ENCODE peak calls at places on chromosomes 6 and 20, in ten cellular contexts. V is HCT116, K is DND-41, B is hepatocyte, G is GM23338, N is mammary epithelial cell, A is IMR-90, X is H9, J is H1, I is astrocyte. Q is an unnamed sample.

GRCh38 chr20:17611540-17612286 is 41.8 kb downstream of the DSTN start:
- DNase-seq in G (peak; percentile 73), N (peak; percentile 70), X (peak; percentile 67), K (no peak), I (no peak), V (peak; percentile 6), J (no peak), B (peak; percentile 68), A (no peak), Q (peak; percentile 54)

GRCh38 chr6:153858529-153858928 is 180.5 kb upstream of the OPRM1 start:
- DNase-seq in B (no peak), X (no peak), G (no peak), V (no peak), J (no peak), A (no peak), K (no peak), I (no peak), N (no peak), Q (no peak)

GRCh38 chr20:41142914-41143313 is 5.6 kb downstream of the PLCG1 start:
- DNase-seq in N (no peak), G (no peak), I (no peak), B (no peak), K (peak; percentile 68), A (no peak), V (no peak), J (no peak), X (no peak), Q (no peak)

GRCh38 chr6:84428300-84428907 is 201.0 kb upstream of the CEP162 start:
- DNase-seq in V (peak; percentile 44), I (peak; percentile 26), B (peak; percentile 76), K (peak; percentile 64), G (peak; percentile 78), J (no peak), X (peak; percentile 45), N (peak; percentile 24), A (peak; percentile 45), Q (peak; percentile 20)

GRCh38 chr20:17504326-17504897 is 26.8 kb downstream of the BFSP1 start:
- DNase-seq in B (no peak), J (no peak), K (no peak), I (no peak), G (peak; percentile 30), V (no peak), N (no peak), A (no peak), X (peak; percentile 51), Q (no peak)

GRCh38 chr6:34656378-34657036 is 40.1 kb downstream of the ILRUN start:
- DNase-seq in J (no peak), G (no peak), X (no peak), V (no peak), B (peak; percentile 31), A (peak; percentile 90), N (peak; percentile 30), I (peak; percentile 73), K (peak; percentile 59), Q (peak; percentile 21)

GRCh38 chr6:134447883-134448387 is 130.0 kb upstream of the SGK1 start:
- DNase-seq in X (no peak), N (peak; percentile 97), B (no peak), G (no peak), V (no peak), A (peak; percentile 98), K (no peak), I (peak; percentile 95), J (no peak), Q (peak; percentile 52)

GRCh38 chr6:109172096-109172495 is 76.8 kb downstream of the CEP57L1 start:
- DNase-seq in K (no peak), A (no peak), V (no peak), N (no peak), X (no peak), G (no peak), B (peak; percentile 19), J (no peak), I (no peak), Q (peak; percentile 91)

DNA sequence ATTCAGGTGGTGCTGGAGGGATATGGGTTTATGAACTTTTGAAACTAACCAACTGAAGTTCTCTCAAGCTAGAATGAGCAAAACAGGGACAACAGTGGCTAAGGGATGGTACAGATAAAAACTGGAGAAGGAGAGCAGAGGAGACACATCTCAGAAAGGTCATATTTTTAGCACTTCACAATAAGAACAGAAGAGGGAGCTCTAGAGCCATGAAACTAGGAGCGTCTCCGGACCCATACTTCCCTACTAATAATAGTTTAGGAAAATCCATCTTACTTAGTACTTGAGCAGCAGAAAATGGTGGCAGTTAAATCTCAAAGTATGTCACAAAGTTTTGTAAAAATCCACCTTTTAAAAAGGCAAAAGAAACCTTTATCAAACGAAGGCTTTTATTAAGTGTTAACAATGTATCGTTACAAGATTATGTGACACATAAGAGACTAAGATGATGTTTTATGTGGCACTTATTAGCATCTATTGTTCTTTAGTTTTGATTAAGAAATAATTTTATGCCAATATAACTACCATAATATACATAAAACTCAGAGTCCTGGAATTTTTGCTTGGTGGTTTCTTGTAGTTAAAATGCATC is 278.6 kb downstream of the TBC1D32 start:
- DNase-seq in B (peak; percentile 71), A (peak; percentile 52), N (peak; percentile 40), G (peak; percentile 78), K (peak; percentile 11), J (peak; percentile 3), X (no peak), I (peak; percentile 10), V (peak; percentile 10), Q (peak; percentile 2)
- H3K4me2 ChIP-seq in B (no peak overlapping the region), A (no peak overlapping the region), N (no peak overlapping the region), G (no peak overlapping the region), K (no peak overlapping the region), J (no peak overlapping the region), X (no peak overlapping the region), I (no peak overlapping the region), V (no peak overlapping the region), Q (no peak overlapping the region)

GRCh38 chr6:55182016-55182650 is 7.8 kb downstream of the HCRTR2 start:
- DNase-seq in K (no peak), X (no peak), V (no peak), A (no peak), B (no peak), N (no peak), I (peak; percentile 1), J (no peak), G (no peak), Q (no peak)

GRCh38 chr6:55180258-55180657 is 5.9 kb downstream of the HCRTR2 start:
- DNase-seq in I (no peak), X (no peak), B (no peak), A (no peak), V (no peak), K (no peak), G (no peak), N (no peak), J (no peak), Q (no peak)

GRCh38 chr6:55185144-55185543 is 10.8 kb downstream of the HCRTR2 start:
- DNase-seq in N (no peak), G (no peak), I (no peak), J (no peak), A (no peak), K (no peak), X (no peak), V (no peak), B (no peak), Q (no peak)
- H3K4me2 ChIP-seq in N (no peak overlapping the region), G (no peak overlapping the region), I (no peak overlapping the region), J (no peak overlapping the region), A (no peak overlapping the region), K (no peak overlapping the region), X (no peak overlapping the region), V (no peak overlapping the region), B (no peak overlapping the region), Q (no peak overlapping the region)

GRCh38 chr20:51223163-51223562 is 200.3 kb upstream of the KCNG1 start:
- DNase-seq in V (no peak), I (no peak), N (no peak), J (no peak), K (no peak), X (no peak), G (no peak), B (no peak), A (no peak), Q (no peak)

GRCh38 chr20:51220293-51220706 is 197.4 kb upstream of the KCNG1 start:
- DNase-seq in K (peak; percentile 33), V (no peak), J (no peak), X (peak; percentile 76), I (no peak), B (peak; percentile 22), A (no peak), N (no peak), G (peak; percentile 74), Q (peak; percentile 26)

GRCh38 chr20:51219544-51219943 is 196.6 kb upstream of the KCNG1 start:
- DNase-seq in J (no peak), N (no peak), K (no peak), V (no peak), A (no peak), I (no peak), B (no peak), G (no peak), X (no peak), Q (no peak)

GRCh38 chr20:51221103-51221502 is 198.2 kb upstream of the KCNG1 start:
- DNase-seq in G (no peak), A (no peak), J (no peak), X (no peak), I (no peak), B (no peak), V (no peak), K (no peak), N (no peak), Q (no peak)

DNA sequence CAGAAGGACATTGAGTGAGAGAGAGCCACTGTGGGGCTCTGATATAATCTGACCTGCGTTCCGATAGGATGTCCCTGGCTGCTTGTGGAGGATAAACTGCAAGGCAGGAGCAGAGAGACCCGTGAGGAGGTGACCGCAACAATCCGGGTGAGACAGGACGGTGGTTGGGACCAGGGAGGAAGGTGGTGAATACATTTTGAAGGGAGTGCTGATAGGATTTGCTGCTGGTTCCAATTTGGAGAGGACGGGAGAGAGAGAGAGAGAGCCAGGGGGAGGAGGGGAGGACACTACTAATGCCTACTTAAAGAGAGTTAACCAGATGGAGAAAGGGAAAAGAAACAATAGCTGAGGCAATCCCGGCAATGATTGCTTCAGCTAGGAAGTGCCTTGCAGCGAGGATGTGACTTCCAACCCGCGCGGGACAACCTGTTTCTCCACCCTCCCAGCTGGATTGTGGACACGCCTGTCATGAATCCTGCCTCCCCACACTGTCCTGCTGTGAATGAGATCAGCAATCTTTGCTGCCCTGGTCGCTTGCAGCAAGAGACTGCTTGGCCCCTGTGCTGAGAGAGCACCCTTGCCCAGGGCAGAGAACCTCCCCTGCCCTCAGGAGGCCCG is 199.0 kb upstream of the KCNG1 start:
- DNase-seq in K (no peak), J (peak; percentile 23), B (peak; percentile 66), G (peak; percentile 72), N (peak; percentile 31), A (peak; percentile 68), I (no peak), V (peak; percentile 40), X (peak; percentile 72), Q (peak; percentile 71)
- H3K4me2 ChIP-seq in K (no peak overlapping the region), J (peak overlapping the region; percentile 65), B (peak overlapping the region; percentile 73), G (peak overlapping the region; percentile 74), N (no peak overlapping the region), A (peak overlapping the region; percentile 30), I (no peak overlapping the region), V (no peak overlapping the region), X (peak overlapping the region; percentile 26), Q (no peak overlapping the region)

GRCh38 chr6:26020983-26021349 is 58.4 kb downstream of the TRIM38 start:
- DNase-seq in A (peak; percentile 74), X (no peak), J (no peak), N (peak; percentile 54), K (peak; percentile 80), G (no peak), I (peak; percentile 58), V (peak; percentile 72), B (peak; percentile 65), Q (peak; percentile 65)

GRCh38 chr6:26016326-26017275 is 54.0 kb downstream of the TRIM38 start:
- DNase-seq in X (peak; percentile 56), V (no peak), B (no peak), J (no peak), A (peak; percentile 34), K (no peak), G (no peak), I (peak; percentile 17), N (peak; percentile 46), Q (peak; percentile 34)

GRCh38 chr6:26020291-26020982 is 57.8 kb downstream of the TRIM38 start:
- DNase-seq in N (peak; percentile 79), K (peak; percentile 87), I (peak; percentile 84), G (peak; percentile 72), V (peak; percentile 92), X (peak; percentile 73), B (peak; percentile 84), J (no peak), A (peak; percentile 95), Q (peak; percentile 82)

GRCh38 chr6:26019261-26019845 is 56.8 kb downstream of the TRIM38 start:
- DNase-seq in J (no peak), X (no peak), I (no peak), N (no peak), A (no peak), G (no peak), V (no peak), B (no peak), K (no peak), Q (no peak)

GRCh38 chr6:26017567-26017966 is 55.0 kb downstream of the TRIM38 start:
- DNase-seq in N (peak; percentile 90), X (peak; percentile 80), V (no peak), I (peak; percentile 91), B (no peak), G (peak; percentile 72), J (no peak), K (no peak), A (peak; percentile 95), Q (peak; percentile 4)
- H3K4me2 ChIP-seq in N (peak overlapping the region; percentile 91), X (peak overlapping the region; percentile 4), V (no peak overlapping the region), I (peak overlapping the region; percentile 94), B (no peak overlapping the region), G (no peak overlapping the region), J (peak overlapping the region; percentile 54), K (no peak overlapping the region), A (peak overlapping the region; percentile 91), Q (peak overlapping the region; percentile 63)

Q was measured in trophoblast cell.